ENCODE peak calls at places on chromosomes 12 and 14, in seven cellular contexts. One of them, this sample, is unnamed.

GRCh38 chr12:23428758-23429157 is 520.7 kb downstream of the SOX5 start:
- DNase-seq in SK-N-SH: no peak
- DNase-seq in endothelial cell of umbilical vein: no peak
- DNase-seq in stomach: no peak
- DNase-seq in HepG2: no peak
- DNase-seq in suprapubic skin: no peak
- DNase-seq in spleen: no peak
- DNase-seq in this sample: no peak

GRCh38 chr14:68181395-68182326 is 362.1 kb downstream of the RAD51B start:
- DNase-seq in spleen: no peak
- DNase-seq in HepG2: peak; percentile 68
- DNase-seq in stomach: no peak
- DNase-seq in SK-N-SH: no peak
- DNase-seq in endothelial cell of umbilical vein: peak; percentile 79
- DNase-seq in suprapubic skin: no peak
- DNase-seq in this sample: no peak

GRCh38 chr12:12779529-12779928 is 5.9 kb upstream of the APOLD1 start:
- DNase-seq in endothelial cell of umbilical vein: peak; percentile 95
- DNase-seq in SK-N-SH: no peak
- DNase-seq in spleen: no peak
- DNase-seq in HepG2: peak; percentile 59
- DNase-seq in stomach: no peak
- DNase-seq in suprapubic skin: no peak
- DNase-seq in this sample: no peak

GRCh38 chr14:61258985-61259384 is 22.2 kb downstream of the TMEM30B start:
- DNase-seq in SK-N-SH: no peak
- DNase-seq in endothelial cell of umbilical vein: no peak
- DNase-seq in spleen: no peak
- DNase-seq in HepG2: no peak
- DNase-seq in suprapubic skin: no peak
- DNase-seq in stomach: no peak
- DNase-seq in this sample: no peak

GRCh38 chr14:78959674-78960264 is 789.6 kb downstream of the NRXN3 start:
- DNase-seq in endothelial cell of umbilical vein: peak; percentile 74
- DNase-seq in HepG2: peak; percentile 49
- DNase-seq in suprapubic skin: no peak
- DNase-seq in stomach: peak; percentile 66
- DNase-seq in SK-N-SH: peak; percentile 65
- DNase-seq in spleen: no peak
- DNase-seq in this sample: peak; percentile 62

GRCh38 chr12:59164991-59165718 is 244.9 kb upstream of the LRIG3 start:
- DNase-seq in spleen: no peak
- DNase-seq in HepG2: peak; percentile 13
- DNase-seq in suprapubic skin: no peak
- DNase-seq in stomach: no peak
- DNase-seq in SK-N-SH: peak; percentile 4
- DNase-seq in endothelial cell of umbilical vein: peak; percentile 41
- DNase-seq in this sample: no peak

GRCh38 chr12:95836185-95836609 is 22.6 kb upstream of the SNRPF start:
- DNase-seq in SK-N-SH: peak; percentile 21
- DNase-seq in stomach: no peak
- DNase-seq in spleen: no peak
- DNase-seq in HepG2: no peak
- DNase-seq in endothelial cell of umbilical vein: peak; percentile 87
- DNase-seq in suprapubic skin: no peak
- DNase-seq in this sample: no peak

GRCh38 chr12:91017511-91018263 is 12.9 kb upstream of the EPYC start:
- DNase-seq in spleen: no peak
- DNase-seq in endothelial cell of umbilical vein: peak; percentile 32
- DNase-seq in SK-N-SH: no peak
- DNase-seq in suprapubic skin: no peak
- DNase-seq in stomach: no peak
- DNase-seq in HepG2: no peak
- DNase-seq in this sample: no peak

GRCh38 chr12:69150083-69150795 is 89.1 kb upstream of the CPSF6 start:
- DNase-seq in spleen: no peak
- DNase-seq in stomach: no peak
- DNase-seq in endothelial cell of umbilical vein: no peak
- DNase-seq in SK-N-SH: no peak
- DNase-seq in HepG2: no peak
- DNase-seq in suprapubic skin: no peak
- DNase-seq in this sample: peak; percentile 13

GRCh38 chr12:9702239-9702638 is 30.7 kb downstream of the CLECL1 start:
- DNase-seq in endothelial cell of umbilical vein: no peak
- DNase-seq in spleen: peak; percentile 80
- DNase-seq in stomach: no peak
- DNase-seq in suprapubic skin: no peak
- DNase-seq in HepG2: no peak
- DNase-seq in SK-N-SH: no peak
- DNase-seq in this sample: no peak

GRCh38 chr14:70567791-70568190 is 32.7 kb downstream of the MED6 start:
- DNase-seq in SK-N-SH: peak; percentile 17
- DNase-seq in endothelial cell of umbilical vein: peak; percentile 51
- DNase-seq in suprapubic skin: no peak
- DNase-seq in stomach: no peak
- DNase-seq in spleen: no peak
- DNase-seq in HepG2: peak; percentile 64
- DNase-seq in this sample: no peak

GRCh38 chr12:114729731-114730130 is 45.8 kb upstream of the TBX3 start:
- DNase-seq in SK-N-SH: no peak
- DNase-seq in suprapubic skin: no peak
- DNase-seq in spleen: no peak
- DNase-seq in endothelial cell of umbilical vein: no peak
- DNase-seq in HepG2: no peak
- DNase-seq in stomach: no peak
- DNase-seq in this sample: no peak

GRCh38 chr12:75998292-75999063 is 33.1 kb downstream of the PHLDA1 start:
- DNase-seq in endothelial cell of umbilical vein: no peak
- DNase-seq in SK-N-SH: no peak
- DNase-seq in spleen: no peak
- DNase-seq in stomach: no peak
- DNase-seq in suprapubic skin: no peak
- DNase-seq in HepG2: no peak
- DNase-seq in this sample: no peak

GRCh38 chr14:64113279-64113678 is 180.9 kb downstream of the ESR2 start:
- DNase-seq in stomach: peak; percentile 78
- DNase-seq in suprapubic skin: no peak
- DNase-seq in endothelial cell of umbilical vein: no peak
- DNase-seq in SK-N-SH: no peak
- DNase-seq in HepG2: no peak
- DNase-seq in spleen: no peak
- DNase-seq in this sample: peak; percentile 15

GRCh38 chr14:51860164-51860835 is at the start of gene GNG2:
- DNase-seq in HepG2: no peak
- DNase-seq in suprapubic skin: peak; percentile 92
- DNase-seq in spleen: peak; percentile 96
- DNase-seq in endothelial cell of umbilical vein: peak; percentile 41
- DNase-seq in SK-N-SH: peak; percentile 75
- DNase-seq in stomach: peak; percentile 79
- DNase-seq in this sample: peak; percentile 52
- TF ChIP-seq POLR2AphosphoS5 in HepG2: no peak
- TF ChIP-seq POLR2AphosphoS5 in suprapubic skin: no peak
- TF ChIP-seq POLR2AphosphoS5 in spleen: peak; percentile 94
- TF ChIP-seq POLR2AphosphoS5 in endothelial cell of umbilical vein: no peak
- TF ChIP-seq POLR2AphosphoS5 in SK-N-SH: peak; percentile 91
- TF ChIP-seq POLR2AphosphoS5 in stomach: peak; percentile 62
- TF ChIP-seq POLR2AphosphoS5 in this sample: peak; percentile 17

DNA sequence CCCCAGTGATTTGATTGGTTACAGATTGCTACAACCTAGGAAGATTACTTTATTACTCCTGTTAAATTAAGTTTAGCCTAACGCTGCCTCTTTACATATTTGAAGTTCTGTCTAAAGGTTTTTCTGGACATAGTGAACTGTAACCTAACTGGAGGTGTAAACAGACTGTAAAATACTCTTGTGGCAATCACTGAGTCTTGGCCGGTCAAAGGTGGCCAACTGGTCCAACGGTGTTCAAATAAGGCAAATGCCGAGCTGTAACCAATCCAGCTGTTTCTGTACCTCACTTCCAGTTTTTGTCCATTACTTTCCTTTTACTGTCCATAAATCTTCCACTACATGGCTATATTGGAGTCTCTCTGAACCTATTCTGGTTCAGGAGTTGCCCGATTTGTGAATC is 57.3 kb downstream of the RIN3 start:
- DNase-seq in suprapubic skin: no peak
- DNase-seq in endothelial cell of umbilical vein: no peak
- DNase-seq in stomach: no peak
- DNase-seq in HepG2: no peak
- DNase-seq in SK-N-SH: no peak
- DNase-seq in spleen: no peak
- DNase-seq in this sample: no peak
- TF ChIP-seq POLR2AphosphoS5 in suprapubic skin: no peak
- TF ChIP-seq POLR2AphosphoS5 in endothelial cell of umbilical vein: no peak
- TF ChIP-seq POLR2AphosphoS5 in stomach: no peak
- TF ChIP-seq POLR2AphosphoS5 in HepG2: no peak
- TF ChIP-seq POLR2AphosphoS5 in SK-N-SH: no peak
- TF ChIP-seq POLR2AphosphoS5 in spleen: no peak
- TF ChIP-seq POLR2AphosphoS5 in this sample: no peak

GRCh38 chr14:105090493-105091334 is 25.5 kb upstream of the GPR132 start:
- DNase-seq in HepG2: peak; percentile 79
- DNase-seq in stomach: peak; percentile 90
- DNase-seq in spleen: peak; percentile 97
- DNase-seq in endothelial cell of umbilical vein: peak; percentile 78
- DNase-seq in SK-N-SH: peak; percentile 87
- DNase-seq in suprapubic skin: peak; percentile 93
- DNase-seq in this sample: peak; percentile 75
- TF ChIP-seq POLR2AphosphoS5 in HepG2: no peak
- TF ChIP-seq POLR2AphosphoS5 in stomach: peak; percentile 63
- TF ChIP-seq POLR2AphosphoS5 in spleen: peak; percentile 57
- TF ChIP-seq POLR2AphosphoS5 in endothelial cell of umbilical vein: no peak
- TF ChIP-seq POLR2AphosphoS5 in SK-N-SH: no peak
- TF ChIP-seq POLR2AphosphoS5 in suprapubic skin: no peak
- TF ChIP-seq POLR2AphosphoS5 in this sample: peak; percentile 61

DNA sequence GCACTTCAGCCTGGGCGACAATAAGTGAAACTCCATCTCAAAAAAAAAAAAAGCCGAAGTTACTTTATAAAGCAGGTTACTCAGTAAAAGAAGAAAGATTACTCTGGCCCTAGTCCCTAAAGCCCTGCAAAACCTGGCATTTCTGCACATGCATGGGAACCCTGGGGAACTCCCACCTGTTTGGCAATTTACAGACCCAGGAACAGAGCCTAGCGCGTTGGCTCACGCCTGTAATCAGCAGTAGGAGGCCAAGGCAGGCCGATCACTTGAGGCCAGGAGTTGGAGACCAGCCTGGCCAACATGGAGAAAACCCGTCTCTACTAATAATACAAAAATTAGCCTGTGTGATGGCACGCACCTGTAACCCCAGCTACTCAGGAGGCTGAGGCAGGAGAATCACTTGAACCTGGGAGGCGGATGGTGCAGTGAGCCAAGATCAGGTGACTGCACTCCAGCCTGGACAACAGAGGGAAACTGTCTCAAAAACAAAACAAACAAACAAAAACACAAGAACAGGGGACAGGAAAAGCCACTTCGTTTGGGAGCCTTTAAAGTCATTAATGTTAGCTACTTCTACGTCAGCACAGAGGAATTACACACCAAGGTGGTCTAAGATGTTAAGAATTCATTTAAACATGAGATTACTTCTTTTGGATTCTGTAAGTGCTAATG is 34.1 kb upstream of the SPTSSA start:
- DNase-seq in spleen: no peak
- DNase-seq in stomach: peak; percentile 21
- DNase-seq in endothelial cell of umbilical vein: no peak
- DNase-seq in HepG2: no peak
- DNase-seq in SK-N-SH: no peak
- DNase-seq in suprapubic skin: no peak
- DNase-seq in this sample: no peak
- TF ChIP-seq POLR2AphosphoS5 in spleen: no peak
- TF ChIP-seq POLR2AphosphoS5 in stomach: no peak
- TF ChIP-seq POLR2AphosphoS5 in endothelial cell of umbilical vein: no peak
- TF ChIP-seq POLR2AphosphoS5 in HepG2: no peak
- TF ChIP-seq POLR2AphosphoS5 in SK-N-SH: no peak
- TF ChIP-seq POLR2AphosphoS5 in suprapubic skin: no peak
- TF ChIP-seq POLR2AphosphoS5 in this sample: no peak

This sample was measured in prostate gland.